ENCODE peak calls at places on chromosomes 12 and 14, in seven cellular contexts. A is HS-5, Y is kidney glomerular epithelial cell, P is NAMALWA, H is neural crest cell, W is left ventricle myocardium superior, C is hypothalamus. X is an unnamed sample.

GRCh38 chr12:46407360-46407759 is 34.8 kb upstream of the SLC38A2 start:
- DNase-seq in A (no peak), P (no peak), W (no peak), H (no peak), C (no peak), Y (no peak), X (no peak)

GRCh38 chr12:54216580-54217308 is 28.0 kb upstream of the SMUG1 start:
- DNase-seq in W (peak), C (peak), A (peak), H (peak), P (peak), Y (peak), X (peak)

GRCh38 chr14:52155656-52156213 is 86.9 kb upstream of the NID2 start:
- DNase-seq in C (no peak), A (no peak), W (no peak), P (no peak), Y (no peak), H (no peak), X (no peak)

GRCh38 chr12:130925616-130926015 is 28.1 kb upstream of the ADGRD1 start:
- DNase-seq in P (no peak), W (no peak), C (no peak), A (no peak), Y (no peak), H (no peak), X (no peak)

GRCh38 chr14:49908433-49908782 is 15.5 kb downstream of the ARF6 start:
- DNase-seq in P (no peak), C (no peak), Y (no peak), H (no peak), W (no peak), A (no peak), X (no peak)

GRCh38 chr12:65656904-65657351 is 167.4 kb upstream of the HMGA2 start:
- DNase-seq in H (no peak), P (no peak), A (peak), C (no peak), Y (peak), W (no peak), X (no peak)

GRCh38 chr12:21257172-21257571 is 77.5 kb downstream of the SLCO1A2 start:
- DNase-seq in P (no peak), C (no peak), H (no peak), Y (no peak), A (no peak), W (no peak), X (no peak)

GRCh38 chr12:2691001-2691339 is 103.8 kb upstream of the FKBP4 start:
- DNase-seq in C (no peak), Y (no peak), W (no peak), A (no peak), P (peak), H (peak), X (peak)

GRCh38 chr12:116818341-116818856 is 62.8 kb downstream of the HRK start:
- DNase-seq in C (no peak), P (peak), A (peak), H (no peak), W (peak), Y (no peak), X (peak)

GRCh38 chr14:105849933-105850626 is 323.7 kb downstream of the TMEM121 start:
- DNase-seq in A (no peak), C (no peak), H (no peak), Y (no peak), W (no peak), P (peak), X (no peak)

GRCh38 chr12:57745485-57745881 is 644 bp downstream of the TSPAN31 start:
- DNase-seq in H (no peak), P (no peak), A (no peak), C (no peak), W (no peak), Y (no peak), X (no peak)

GRCh38 chr12:113533842-113534375 is 62.2 kb upstream of the LHX5 start:
- DNase-seq in C (no peak), Y (no peak), W (no peak), P (no peak), H (no peak), A (no peak), X (no peak)

GRCh38 chr12:52181757-52182156 is 10.1 kb downstream of the KRT80 start:
- DNase-seq in P (no peak), W (peak), Y (no peak), A (no peak), H (no peak), C (no peak), X (no peak)

GRCh38 chr14:59870277-59871165 is at the start of gene RTN1:
- DNase-seq in W (peak), Y (peak), H (peak), C (peak), A (peak), P (no peak), X (peak)

GRCh38 chr12:90543841-90544240 is 411.1 kb downstream of the CCER1 start:
- DNase-seq in Y (no peak), W (no peak), A (peak), P (no peak), H (no peak), C (no peak), X (no peak)